ENCODE peak calls at places on chromosomes 13 and 19, in eight cellular contexts. F, T, P, H, C, L, I and X are unnamed samples.
A peak's percentile ranks its signal among the peaks of the same experiment; 100 is the strongest.

GRCh38 chr19:30719991-30720329 is 347.8 kb downstream of the ZNF536 start:
- DNase-seq in L (peak; percentile 16), F (no peak), I (no peak), T (no peak), P (no peak), H (peak; percentile 33), C (peak; percentile 28), X (no peak)

GRCh38 chr19:49749055-49749716 is 13.9 kb downstream of the TSKS start:
- DNase-seq in I (peak; percentile 35), T (no peak), C (no peak), P (no peak), F (no peak), L (no peak), H (no peak), X (no peak)

GRCh38 chr19:8487137-8487851 is 15.1 kb downstream of the PRAM1 start:
- DNase-seq in L (peak; percentile 32), P (no peak), F (peak; percentile 66), T (no peak), I (no peak), C (no peak), H (no peak), X (no peak)

GRCh38 chr13:24709186-24709913 is 29.1 kb downstream of the ATP12A start:
- DNase-seq in F (peak; percentile 77), I (no peak), H (no peak), C (no peak), T (no peak), L (no peak), P (no peak), X (no peak)

GRCh38 chr13:43848250-43848649 is 31.3 kb downstream of the CCDC122 start:
- DNase-seq in C (no peak), F (no peak), H (no peak), I (no peak), L (no peak), P (no peak), T (no peak), X (no peak)

GRCh38 chr13:89554801-89555200 is 1792.7 kb upstream of the MIR17HG start:
- DNase-seq in H (no peak), L (no peak), C (no peak), F (no peak), T (no peak), I (no peak), P (no peak), X (no peak)

GRCh38 chr19:48728882-48729645 is 9.5 kb upstream of the MAMSTR start:
- DNase-seq in L (no peak), H (no peak), P (no peak), I (no peak), F (no peak), C (no peak), T (no peak), X (no peak)

GRCh38 chr13:98171806-98172569 is 5.1 kb downstream of the RNF113B start:
- DNase-seq in H (peak; percentile 52), P (no peak), C (no peak), T (peak; percentile 68), F (no peak), L (peak; percentile 26), I (no peak), X (no peak)

GRCh38 chr19:16594131-16594586 is 21.9 kb upstream of the SLC35E1 start:
- DNase-seq in H (no peak), F (peak; percentile 72), P (no peak), L (no peak), T (no peak), I (no peak), C (no peak), X (no peak)

GRCh38 chr19:18594096-18594823 is 5.7 kb downstream of the REX1BD start:
- DNase-seq in H (peak; percentile 71), P (peak; percentile 74), L (peak; percentile 63), C (peak; percentile 71), I (peak; percentile 91), T (no peak), F (peak; percentile 87), X (peak; percentile 30)

GRCh38 chr19:2235396-2236284 is 489 bp downstream of the PLEKHJ1 start:
- DNase-seq in F (peak; percentile 90), P (no peak), I (no peak), L (no peak), H (no peak), C (no peak), T (no peak), X (peak; percentile 62)

GRCh38 chr13:61149333-61149730 is 266.3 kb downstream of the PCDH20 start:
- DNase-seq in I (no peak), L (no peak), P (no peak), H (no peak), T (no peak), F (no peak), C (no peak), X (no peak)

GRCh38 chr13:32881792-32882175 is 134.4 kb upstream of the KL start:
- DNase-seq in I (no peak), P (no peak), F (no peak), H (no peak), L (no peak), C (no peak), T (no peak), X (no peak)

GRCh38 chr19:15048885-15049541 is at the start of gene CASP14:
- DNase-seq in P (no peak), C (no peak), I (peak; percentile 3), H (no peak), F (no peak), T (no peak), L (no peak), X (no peak)

GRCh38 chr13:112651306-112651705 is 38.5 kb upstream of the ATP11A start:
- DNase-seq in L (no peak), F (no peak), C (no peak), P (peak; percentile 45), T (no peak), H (no peak), I (no peak), X (no peak)

GRCh38 chr19:4969772-4970531 is 1.0 kb downstream of the KDM4B start:
- DNase-seq in H (no peak), F (no peak), P (no peak), L (no peak), T (no peak), I (no peak), C (no peak), X (no peak)

GRCh38 chr13:85148009-85148408 is 651.2 kb downstream of the SLITRK6 start:
- DNase-seq in L (no peak), F (no peak), H (no peak), I (no peak), P (no peak), C (no peak), T (no peak), X (no peak)

GRCh38 chr13:100275746-100276145 is 186.9 kb downstream of the PCCA start:
- DNase-seq in I (no peak), F (no peak), L (no peak), H (no peak), T (no peak), C (no peak), P (no peak), X (no peak)

GRCh38 chr13:102580552-102581169 is 16.1 kb upstream of the TPP2 start:
- DNase-seq in F (peak; percentile 52), P (no peak), C (peak; percentile 45), L (peak; percentile 72), H (no peak), I (peak; percentile 39), T (no peak), X (no peak)

GRCh38 chr19:14059093-14059480 is 2.8 kb downstream of the PALM3 start:
- DNase-seq in T (no peak), F (peak; percentile 61), C (no peak), H (no peak), P (no peak), L (no peak), I (peak; percentile 61), X (no peak)

GRCh38 chr13:50914848-50915247 is 5.3 kb downstream of the RNASEH2B start:
- DNase-seq in C (no peak), I (no peak), F (no peak), L (no peak), P (no peak), T (no peak), H (no peak), X (no peak)
- H3K4me3 ChIP-seq in C (no peak overlapping the region), I (no peak overlapping the region), F (no peak overlapping the region), L (no peak overlapping the region), P (no peak overlapping the region), T (no peak overlapping the region), H (no peak overlapping the region), X (no peak overlapping the region)

DNA sequence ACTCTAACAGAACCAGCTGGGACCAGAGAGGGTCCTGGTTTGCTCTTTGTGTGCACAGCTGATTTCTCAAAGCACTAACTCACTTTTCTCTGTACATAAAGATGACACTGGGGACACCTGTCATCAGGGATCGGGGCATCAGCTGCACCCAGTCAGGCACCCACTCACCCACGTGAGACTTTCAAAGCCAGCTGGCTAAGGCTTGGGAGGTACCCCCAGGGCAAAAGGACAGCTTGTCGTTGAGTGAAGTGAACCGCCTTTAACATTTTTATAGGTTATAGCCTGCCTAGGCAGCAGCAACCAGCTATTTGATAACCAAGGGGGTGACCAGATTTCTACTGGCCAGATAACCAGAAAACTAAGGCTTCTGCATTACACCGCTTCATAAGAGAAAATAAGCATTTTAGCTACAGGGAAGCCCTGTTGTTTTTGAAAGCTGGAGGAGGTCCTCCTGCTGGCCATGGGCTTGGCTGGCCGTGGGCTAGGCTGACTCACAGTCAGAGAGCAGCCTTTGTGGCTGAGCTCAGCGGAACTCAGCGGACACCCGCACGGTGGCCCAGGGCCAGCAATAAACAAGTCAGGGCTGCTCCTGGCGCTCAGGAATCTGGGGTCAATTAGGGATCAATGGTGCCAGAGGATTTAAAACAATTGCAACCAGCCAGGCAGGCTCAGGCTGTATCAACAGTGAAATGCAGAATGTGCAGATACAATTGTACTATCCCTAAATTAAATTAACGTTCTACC is 57.1 kb downstream of the ALOX5AP start:
- DNase-seq in T (peak; percentile 89), I (no peak), C (peak; percentile 78), L (peak; percentile 49), F (peak; percentile 75), H (peak; percentile 62), P (peak; percentile 87), X (peak; percentile 55)
- TF ChIP-seq CTCF in T (peak; percentile 20), I (no peak), C (peak; percentile 47), L (peak; percentile 16), F (no peak), H (peak; percentile 28), P (no peak), X (peak; percentile 23)

GRCh38 chr13:90683711-90684131 is 663.8 kb upstream of the MIR17HG start:
- DNase-seq in F (no peak), H (no peak), I (no peak), C (no peak), P (no peak), T (no peak), L (no peak), X (no peak)

GRCh38 chr13:90690458-90691063 is 656.9 kb upstream of the MIR17HG start:
- DNase-seq in P (no peak), T (no peak), I (no peak), F (no peak), L (no peak), H (no peak), C (no peak), X (no peak)

GRCh38 chr13:90686438-90686837 is 661.0 kb upstream of the MIR17HG start:
- DNase-seq in F (no peak), C (no peak), I (no peak), H (no peak), T (no peak), L (no peak), P (no peak), X (no peak)

GRCh38 chr13:90689111-90689510 is 658.4 kb upstream of the MIR17HG start:
- DNase-seq in C (no peak), I (no peak), T (no peak), L (no peak), F (no peak), H (no peak), P (no peak), X (no peak)
- TF ChIP-seq POLR2A in C (no peak), I (no peak), T (no peak), L (no peak), F (no peak), H (no peak), P (no peak), X (no peak)

GRCh38 chr19:9865732-9866627 is 30.9 kb downstream of the PIN1 start:
- DNase-seq in L (no peak), P (no peak), T (no peak), H (no peak), I (no peak), F (peak; percentile 76), C (no peak), X (no peak)
- H3K4me3 ChIP-seq in L (no peak overlapping the region), P (no peak overlapping the region), T (no peak overlapping the region), H (no peak overlapping the region), I (no peak overlapping the region), F (no peak overlapping the region), C (no peak overlapping the region), X (no peak overlapping the region)